ENCODE peak calls at places on chromosomes 13 and 19, in four cellular contexts. One of them, this sample, is unnamed.

GRCh38 chr19:10173527-10173926 is 21.2 kb downstream of the DNMT1 start:
- DNase-seq in tibial artery: no peak
- DNase-seq in psoas muscle: no peak
- DNase-seq in heart right ventricle: no peak
- DNase-seq in this sample: no peak

GRCh38 chr13:50085063-50085462 is 69.8 kb downstream of the KCNRG start:
- DNase-seq in psoas muscle: no peak
- DNase-seq in heart right ventricle: no peak
- DNase-seq in tibial artery: no peak
- DNase-seq in this sample: no peak

GRCh38 chr13:73341748-73342147 is 282.9 kb downstream of the KLF5 start:
- DNase-seq in psoas muscle: no peak
- DNase-seq in tibial artery: no peak
- DNase-seq in heart right ventricle: no peak
- DNase-seq in this sample: no peak

GRCh38 chr19:35908977-35909683 is 1.0 kb upstream of the TYROBP start:
- DNase-seq in tibial artery: peak; percentile 90
- DNase-seq in psoas muscle: peak; percentile 72
- DNase-seq in heart right ventricle: peak; percentile 77
- DNase-seq in this sample: peak; percentile 92

GRCh38 chr13:30124131-30124768 is 183.1 kb downstream of the KATNAL1 start:
- DNase-seq in tibial artery: no peak
- DNase-seq in psoas muscle: no peak
- DNase-seq in heart right ventricle: no peak
- DNase-seq in this sample: no peak

GRCh38 chr19:38993271-38993670 is 17.7 kb upstream of the FBXO17 start:
- DNase-seq in heart right ventricle: no peak
- DNase-seq in psoas muscle: no peak
- DNase-seq in tibial artery: no peak
- DNase-seq in this sample: no peak

GRCh38 chr13:102812616-102813287 is 13.8 kb downstream of the BIVM start:
- DNase-seq in heart right ventricle: no peak
- DNase-seq in tibial artery: no peak
- DNase-seq in psoas muscle: no peak
- DNase-seq in this sample: no peak

GRCh38 chr19:12779162-12779993 is 4.0 kb upstream of the HOOK2 start:
- DNase-seq in psoas muscle: peak; percentile 75
- DNase-seq in heart right ventricle: peak; percentile 77
- DNase-seq in tibial artery: peak; percentile 82
- DNase-seq in this sample: no peak

GRCh38 chr13:26601669-26602068 is 44.2 kb downstream of the WASF3 start:
- DNase-seq in psoas muscle: no peak
- DNase-seq in heart right ventricle: no peak
- DNase-seq in tibial artery: no peak
- DNase-seq in this sample: no peak

GRCh38 chr13:113491982-113492381 is 1.5 kb upstream of the DCUN1D2 start:
- DNase-seq in psoas muscle: no peak
- DNase-seq in heart right ventricle: no peak
- DNase-seq in tibial artery: no peak
- DNase-seq in this sample: no peak

GRCh38 chr13:93745884-93746283 is 519.3 kb downstream of the GPC6 start:
- DNase-seq in psoas muscle: no peak
- DNase-seq in tibial artery: no peak
- DNase-seq in heart right ventricle: no peak
- DNase-seq in this sample: no peak

DNA sequence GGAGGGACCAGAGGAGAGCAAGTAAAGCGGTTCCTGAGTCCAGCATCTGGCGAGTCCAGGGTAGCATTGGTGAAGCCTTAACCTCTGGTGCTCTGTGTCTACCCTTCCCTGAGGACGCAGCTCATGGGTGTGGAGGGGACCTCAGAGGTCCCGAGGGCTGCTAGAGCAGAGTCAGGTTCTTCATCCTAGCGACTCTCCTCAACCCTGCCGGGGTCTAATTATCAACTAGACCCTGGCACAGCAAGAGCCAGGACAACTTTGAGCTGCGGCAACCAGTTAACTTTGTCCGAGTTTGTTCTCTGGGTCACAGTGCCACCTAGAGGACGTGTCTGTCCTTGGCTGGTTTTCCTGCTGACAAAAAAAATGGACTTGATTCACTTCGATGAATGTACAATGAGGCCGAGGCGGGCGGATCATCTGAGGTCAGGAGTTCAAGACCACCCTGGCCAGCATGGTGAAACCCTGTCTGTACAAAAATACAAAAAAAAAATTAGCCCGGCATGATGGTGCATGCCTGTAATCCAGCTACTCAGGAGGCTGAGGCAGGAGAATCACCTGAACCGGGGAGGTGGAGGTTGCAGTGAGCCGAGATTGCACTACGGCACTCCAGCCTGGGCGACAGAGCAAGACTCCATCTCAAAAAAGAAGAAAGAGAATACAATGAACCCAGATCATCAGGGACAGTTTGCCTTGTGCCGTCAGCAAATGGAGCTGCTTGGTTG is 24.9 kb downstream of the TSSK6 start:
- DNase-seq in psoas muscle: peak; percentile 71
- DNase-seq in tibial artery: peak; percentile 88
- DNase-seq in heart right ventricle: peak; percentile 85
- DNase-seq in this sample: peak; percentile 74
- TF ChIP-seq CTCF in psoas muscle: peak; percentile 83
- TF ChIP-seq CTCF in tibial artery: peak; percentile 88
- TF ChIP-seq CTCF in heart right ventricle: peak; percentile 92
- TF ChIP-seq CTCF in this sample: peak; percentile 83

GRCh38 chr19:2050349-2050990 is 574 bp downstream of the MKNK2 start:
- DNase-seq in psoas muscle: peak; percentile 42
- DNase-seq in heart right ventricle: no peak
- DNase-seq in tibial artery: no peak
- DNase-seq in this sample: no peak

GRCh38 chr19:2048104-2048958 is 2.7 kb downstream of the MKNK2 start:
- DNase-seq in psoas muscle: no peak
- DNase-seq in tibial artery: no peak
- DNase-seq in heart right ventricle: no peak
- DNase-seq in this sample: no peak

GRCh38 chr19:2049741-2050348 is 1.2 kb downstream of the MKNK2 start:
- DNase-seq in tibial artery: peak; percentile 96
- DNase-seq in psoas muscle: peak; percentile 85
- DNase-seq in heart right ventricle: peak; percentile 81
- DNase-seq in this sample: peak; percentile 94

GRCh38 chr19:2047449-2048103 is 3.5 kb downstream of the MKNK2 start:
- DNase-seq in tibial artery: peak; percentile 87
- DNase-seq in psoas muscle: peak; percentile 85
- DNase-seq in heart right ventricle: no peak
- DNase-seq in this sample: peak; percentile 89

GRCh38 chr19:2048959-2049740 is 1.9 kb downstream of the MKNK2 start:
- DNase-seq in tibial artery: peak; percentile 88
- DNase-seq in heart right ventricle: no peak
- DNase-seq in psoas muscle: peak; percentile 40
- DNase-seq in this sample: peak; percentile 77
- H3K4me1 ChIP-seq in tibial artery: peaks cover 61% of the 10 kb centered on the region
- H3K4me1 ChIP-seq in heart right ventricle: peaks cover 87% of the 10 kb centered on the region
- H3K4me1 ChIP-seq in psoas muscle: peaks cover 57% of the 10 kb centered on the region
- H3K4me1 ChIP-seq in this sample: peaks cover 73% of the 10 kb centered on the region

GRCh38 chr13:47859129-47859528 is 141.9 kb downstream of the SUCLA2 start:
- DNase-seq in psoas muscle: no peak
- DNase-seq in heart right ventricle: no peak
- DNase-seq in tibial artery: no peak
- DNase-seq in this sample: no peak
- TF ChIP-seq CTCF in psoas muscle: no peak
- TF ChIP-seq CTCF in heart right ventricle: no peak
- TF ChIP-seq CTCF in tibial artery: no peak
- TF ChIP-seq CTCF in this sample: no peak

DNA sequence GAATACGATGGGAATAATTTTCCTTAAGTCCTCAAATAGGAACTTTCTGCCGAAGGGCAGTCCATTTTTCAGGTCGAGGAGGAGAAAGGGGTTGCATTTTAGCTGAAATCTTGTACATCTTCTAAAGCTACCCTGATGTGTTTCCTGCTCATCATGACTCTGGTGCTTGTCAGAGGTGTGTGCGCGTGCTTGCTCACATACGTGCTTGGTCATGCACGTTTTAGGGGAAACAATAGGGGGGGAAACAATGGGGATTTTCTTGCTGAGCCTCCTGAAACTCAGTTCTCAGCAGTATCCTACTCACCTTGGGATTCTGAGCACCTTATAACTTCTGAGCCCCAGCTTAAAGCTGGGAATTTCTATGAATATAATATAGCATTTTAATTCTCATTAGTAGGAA is 44.7 kb downstream of the TM9SF2 start:
- DNase-seq in tibial artery: no peak
- DNase-seq in psoas muscle: no peak
- DNase-seq in heart right ventricle: no peak
- DNase-seq in this sample: no peak
- H3K4me1 ChIP-seq in tibial artery: no peaks in the 10 kb centered on the region
- H3K4me1 ChIP-seq in psoas muscle: no peaks in the 10 kb centered on the region
- H3K4me1 ChIP-seq in heart right ventricle: no peaks in the 10 kb centered on the region
- H3K4me1 ChIP-seq in this sample: peaks cover 16% of the 10 kb centered on the region

GRCh38 chr13:81639984-81640582 is 1299.2 kb upstream of the SPRY2 start:
- DNase-seq in psoas muscle: no peak
- DNase-seq in heart right ventricle: no peak
- DNase-seq in tibial artery: no peak
- DNase-seq in this sample: no peak
- TF ChIP-seq CTCF in psoas muscle: no peak
- TF ChIP-seq CTCF in heart right ventricle: no peak
- TF ChIP-seq CTCF in tibial artery: no peak
- TF ChIP-seq CTCF in this sample: peak; percentile 39

DNA sequence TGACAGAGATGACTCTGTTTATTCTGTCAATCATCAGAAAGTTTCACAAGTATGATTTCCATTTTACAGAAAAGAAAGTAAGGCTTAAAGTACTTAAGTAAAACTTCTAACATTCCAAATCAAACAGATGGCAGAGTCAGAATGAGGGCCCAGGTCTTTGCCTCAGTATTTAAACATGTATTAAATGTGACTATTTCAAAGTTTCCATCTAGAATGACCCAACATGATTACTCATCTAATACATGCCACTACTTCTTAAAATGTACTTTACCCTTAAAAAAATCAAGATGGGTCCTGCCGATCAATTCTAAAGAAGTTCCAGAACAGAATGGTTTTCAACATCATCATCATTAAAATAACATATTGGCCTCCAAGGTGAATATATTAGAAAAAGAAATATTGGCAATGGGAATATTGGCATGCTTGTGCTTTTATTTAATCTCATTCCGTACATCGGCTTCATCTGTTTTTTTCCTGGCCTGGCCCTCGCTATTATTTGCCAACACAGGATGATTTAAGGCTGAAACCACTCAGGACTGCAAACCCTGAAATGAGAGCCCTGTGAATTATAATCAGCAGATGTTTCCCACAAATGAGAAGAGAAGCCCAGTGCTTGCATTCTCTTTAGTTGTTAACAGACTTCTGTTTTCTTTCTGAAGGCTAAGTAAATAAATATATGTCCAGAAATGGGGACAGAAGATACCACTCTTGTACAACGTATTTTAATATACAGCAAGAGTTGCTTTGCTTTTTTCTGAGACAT is 340.0 kb downstream of the DNAJC15 start:
- DNase-seq in psoas muscle: no peak
- DNase-seq in heart right ventricle: no peak
- DNase-seq in tibial artery: no peak
- DNase-seq in this sample: no peak
- H3K4me1 ChIP-seq in psoas muscle: peaks cover 36% of the 10 kb centered on the region
- H3K4me1 ChIP-seq in heart right ventricle: peaks cover 47% of the 10 kb centered on the region
- H3K4me1 ChIP-seq in tibial artery: peaks cover 22% of the 10 kb centered on the region
- H3K4me1 ChIP-seq in this sample: peaks cover 15% of the 10 kb centered on the region

DNA sequence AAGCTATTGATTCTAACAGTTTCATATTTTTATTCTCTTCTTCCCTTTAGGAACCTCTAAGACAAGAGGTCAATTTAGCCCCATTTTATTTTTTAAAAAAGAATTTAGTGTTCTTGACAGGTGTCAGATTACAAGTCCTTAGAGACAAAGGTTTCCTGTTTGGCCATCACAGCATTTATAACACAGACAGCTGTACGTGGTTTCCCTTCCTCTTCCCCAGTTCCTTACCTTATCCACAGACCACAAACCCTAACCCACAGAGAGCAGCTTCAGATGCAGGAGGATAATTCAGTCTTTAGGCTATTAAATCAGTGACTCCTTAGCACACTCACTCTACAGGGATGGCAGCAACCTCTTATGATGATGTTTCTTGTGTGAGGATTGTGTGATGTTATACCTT is 1210.1 kb downstream of the DIAPH3 start:
- DNase-seq in heart right ventricle: no peak
- DNase-seq in tibial artery: no peak
- DNase-seq in psoas muscle: no peak
- DNase-seq in this sample: no peak
- TF ChIP-seq CTCF in heart right ventricle: no peak
- TF ChIP-seq CTCF in tibial artery: no peak
- TF ChIP-seq CTCF in psoas muscle: no peak
- TF ChIP-seq CTCF in this sample: no peak

GRCh38 chr19:28941833-28942232 is 271.1 kb downstream of the UQCRFS1 start:
- DNase-seq in heart right ventricle: no peak
- DNase-seq in tibial artery: no peak
- DNase-seq in psoas muscle: no peak
- DNase-seq in this sample: no peak
- H3K4me1 ChIP-seq in heart right ventricle: no peaks in the 10 kb centered on the region
- H3K4me1 ChIP-seq in tibial artery: no peaks in the 10 kb centered on the region
- H3K4me1 ChIP-seq in psoas muscle: no peaks in the 10 kb centered on the region
- H3K4me1 ChIP-seq in this sample: no peaks in the 10 kb centered on the region

DNA sequence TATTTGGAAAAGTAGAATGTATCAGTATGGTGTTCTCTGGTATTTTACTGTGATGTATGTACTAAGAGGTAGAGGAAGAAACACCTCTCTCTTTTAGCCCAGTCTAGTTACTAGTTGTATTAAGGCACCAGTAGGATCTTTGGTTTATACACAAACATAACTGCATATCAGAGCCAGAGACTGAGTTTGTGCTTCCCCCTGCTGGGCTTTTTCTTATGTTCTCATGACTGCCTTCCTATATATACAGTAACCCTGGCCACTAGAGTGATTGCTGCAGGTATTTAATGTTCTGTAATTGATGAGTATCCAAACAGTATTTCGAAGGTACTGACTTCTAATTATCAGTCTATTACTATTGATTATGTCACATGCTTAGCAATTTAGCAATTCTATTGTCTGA is 202.5 kb upstream of the KLHL1 start:
- DNase-seq in heart right ventricle: no peak
- DNase-seq in tibial artery: no peak
- DNase-seq in psoas muscle: no peak
- DNase-seq in this sample: no peak
- TF ChIP-seq CTCF in heart right ventricle: peak; percentile 29
- TF ChIP-seq CTCF in tibial artery: no peak
- TF ChIP-seq CTCF in psoas muscle: no peak
- TF ChIP-seq CTCF in this sample: peak; percentile 6

DNA sequence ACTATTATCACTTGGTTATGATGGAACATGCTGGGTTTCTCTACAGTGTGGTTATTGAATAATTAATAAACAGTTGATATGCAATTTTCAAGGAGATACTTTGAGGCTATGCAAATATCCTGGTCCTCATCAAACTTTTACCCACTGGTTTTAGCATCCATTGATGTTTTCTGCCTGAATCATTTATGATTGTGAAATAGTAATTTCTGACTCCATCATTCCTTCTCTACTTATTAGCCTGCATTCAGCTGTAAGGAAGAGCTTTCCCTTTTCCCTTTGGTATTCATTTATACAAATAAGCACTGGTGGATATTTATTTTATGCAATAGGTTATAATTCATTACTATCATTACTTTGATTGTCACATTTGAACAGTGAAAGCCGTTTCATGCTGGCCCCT is 13.9 kb upstream of the DNAJC15 start:
- DNase-seq in heart right ventricle: no peak
- DNase-seq in psoas muscle: no peak
- DNase-seq in tibial artery: no peak
- DNase-seq in this sample: no peak
- H3K4me1 ChIP-seq in heart right ventricle: peaks cover 7% of the 10 kb centered on the region
- H3K4me1 ChIP-seq in psoas muscle: no peaks in the 10 kb centered on the region
- H3K4me1 ChIP-seq in tibial artery: peaks cover 5% of the 10 kb centered on the region
- H3K4me1 ChIP-seq in this sample: peaks cover 3% of the 10 kb centered on the region

This sample was measured in upper lobe of right lung.